ENCODE peak calls at places on chromosomes 2 and 18, in four cellular contexts. L is Right ventricle myocardium superior; C is HTR-8/SVneo; E is effector memory CD8-positive, alpha-beta T cell. T is an unnamed sample.
A peak's percentile ranks its signal among the peaks of the same experiment; 100 is the strongest.

GRCh38 chr18:21359746-21360145 is 117.7 kb downstream of the GREB1L start:
- DNase-seq in L (no peak), C (peak; percentile 47), E (no peak), T (no peak)

GRCh38 chr2:153388246-153388645 is 90.3 kb downstream of the RPRM start:
- DNase-seq in L (no peak), C (no peak), E (no peak), T (no peak)

GRCh38 chr2:157760949-157761348 is 115.2 kb downstream of the ACVR1 start:
- DNase-seq in L (no peak), C (no peak), E (no peak), T (peak; percentile 30)

GRCh38 chr2:55133467-55134315 is 83.4 kb upstream of the RTN4 start:
- DNase-seq in L (no peak), C (no peak), E (peak; percentile 58), T (peak; percentile 39)

GRCh38 chr2:48519608-48520007 is 10.3 kb upstream of the STON1 start:
- DNase-seq in L (no peak), C (no peak), E (no peak), T (no peak)

GRCh38 chr2:85844486-85844885 is 44.3 kb downstream of the ST3GAL5 start:
- DNase-seq in L (no peak), C (no peak), E (no peak), T (no peak)

GRCh38 chr2:160666019-160666676 is 172.5 kb upstream of the RBMS1 start:
- DNase-seq in L (no peak), C (peak; percentile 74), E (no peak), T (peak; percentile 96)

GRCh38 chr18:26207937-26208336 is 18.3 kb upstream of the TAF4B start:
- DNase-seq in L (no peak), C (no peak), E (no peak), T (no peak)

GRCh38 chr2:124804014-124804940 is 779.2 kb downstream of the CNTNAP5 start:
- DNase-seq in L (no peak), C (no peak), E (no peak), T (peak; percentile 76)

GRCh38 chr2:242010567-242011513 is 141.3 kb downstream of the RTP5 start:
- DNase-seq in L (no peak), C (no peak), E (no peak), T (no peak)

GRCh38 chr2:30334738-30335426 is 103.5 kb downstream of the LBH start:
- DNase-seq in L (no peak), C (no peak), E (no peak), T (peak; percentile 6)

GRCh38 chr2:231483398-231484329 is 19.4 kb upstream of the NCL start:
- DNase-seq in L (peak; percentile 68), C (no peak), E (no peak), T (no peak)

GRCh38 chr2:55718165-55719008 is 24.7 kb upstream of the PNPT1 start:
- DNase-seq in L (no peak), C (peak; percentile 69), E (peak; percentile 34), T (peak; percentile 84)

T was measured in DMS53.